ENCODE peak calls at places on chromosomes 6 and 20, in nine cellular contexts. V is osteocyte, F is progenitor cell of endocrine pancreas, R is prostate gland, A is transverse colon, B is adrenal gland, K is sigmoid colon, C is heart left ventricle, I is AG09309. J is an unnamed sample.

GRCh38 chr20:49687595-49688567 is 25.8 kb downstream of the B4GALT5 start:
- DNase-seq in V (no peak), F (no peak), R (no peak), A (no peak), B (no peak), K (no peak), C (no peak), I (no peak), J (no peak)

GRCh38 chr20:42380287-42380686 is 762.1 kb upstream of the CHD6 start:
- DNase-seq in V (no peak), F (no peak), R (no peak), A (no peak), B (no peak), K (no peak), C (no peak), I (no peak), J (no peak)

GRCh38 chr20:54178256-54178655 is 4.5 kb upstream of the CYP24A1 start:
- DNase-seq in V (no peak), F (no peak), R (no peak), A (no peak), B (no peak), K (no peak), C (no peak), I (no peak), J (no peak)

GRCh38 chr6:6313012-6313411 is 7.5 kb downstream of the F13A1 start:
- DNase-seq in V (no peak), F (no peak), R (no peak), A (no peak), B (no peak), K (no peak), C (no peak), I (no peak), J (no peak)

GRCh38 chr20:49880177-49880576 is 35.2 kb downstream of the SPATA2 start:
- DNase-seq in V (no peak), F (no peak), R (peak), A (no peak), B (no peak), K (no peak), C (no peak), I (no peak), J (no peak)

GRCh38 chr6:155765275-155766194 is 309.9 kb upstream of the NOX3 start:
- DNase-seq in V (no peak), F (no peak), R (no peak), A (no peak), B (no peak), K (no peak), C (no peak), I (no peak), J (no peak)

GRCh38 chr6:8939615-8940014 is 504.3 kb upstream of the SLC35B3 start:
- DNase-seq in V (no peak), F (no peak), R (no peak), A (no peak), B (no peak), K (no peak), C (no peak), I (no peak), J (no peak)

GRCh38 chr6:152680151-152680550 is 17.5 kb upstream of the MYCT1 start:
- DNase-seq in V (no peak), F (no peak), R (no peak), A (no peak), B (no peak), K (no peak), C (no peak), I (no peak), J (no peak)

GRCh38 chr20:9344080-9344920 is 170.1 kb upstream of the LAMP5 start:
- DNase-seq in V (no peak), F (no peak), R (no peak), A (no peak), B (peak), K (peak), C (peak), I (peak), J (no peak)

GRCh38 chr6:20632696-20633095 is 98.4 kb downstream of the CDKAL1 start:
- DNase-seq in V (no peak), F (no peak), R (no peak), A (no peak), B (no peak), K (no peak), C (no peak), I (no peak), J (no peak)

GRCh38 chr6:35139924-35140524 is 1.1 kb downstream of the TCP11 start:
- DNase-seq in V (no peak), F (no peak), R (peak), A (peak), B (peak), K (peak), C (peak), I (no peak), J (peak)

GRCh38 chr20:15619341-15619740 is 953.9 kb downstream of the KIF16B start:
- DNase-seq in V (no peak), F (no peak), R (no peak), A (no peak), B (no peak), K (no peak), C (no peak), I (no peak), J (no peak)

GRCh38 chr6:138307816-138308727 is 69.6 kb upstream of the SMIM28 start:
- DNase-seq in V (no peak), F (no peak), R (peak), A (peak), B (no peak), K (peak), C (peak), I (peak), J (no peak)

GRCh38 chr20:42714298-42715141 is 475.2 kb downstream of the PTPRT start:
- DNase-seq in V (no peak), F (no peak), R (no peak), A (no peak), B (no peak), K (no peak), C (no peak), I (no peak), J (no peak)

GRCh38 chr6:136761227-136761922 is 30.9 kb downstream of the MAP3K5 start:
- DNase-seq in V (no peak), F (no peak), R (peak), A (no peak), B (no peak), K (no peak), C (peak), I (no peak), J (no peak)

GRCh38 chr20:19692685-19693119 is 65.4 kb upstream of the RIN2 start:
- DNase-seq in V (peak), F (peak), R (peak), A (peak), B (peak), K (peak), C (peak), I (no peak), J (peak)

GRCh38 chr20:2871111-2871465 is 2.2 kb upstream of the PTPRA start:
- DNase-seq in V (no peak), F (no peak), R (no peak), A (no peak), B (no peak), K (peak), C (no peak), I (no peak), J (no peak)

GRCh38 chr6:24006246-24006645 is 119.8 kb upstream of the NRSN1 start:
- DNase-seq in V (no peak), F (no peak), R (no peak), A (no peak), B (no peak), K (no peak), C (no peak), I (no peak), J (no peak)

GRCh38 chr6:20173833-20174796 is 38.2 kb downstream of the MBOAT1 start:
- DNase-seq in V (no peak), F (no peak), R (no peak), A (no peak), B (no peak), K (no peak), C (no peak), I (no peak), J (no peak)

GRCh38 chr6:9412951-9413559 is 977.7 kb upstream of the SLC35B3 start:
- DNase-seq in V (no peak), F (no peak), R (no peak), A (peak), B (peak), K (no peak), C (no peak), I (no peak), J (peak)

GRCh38 chr20:37968726-37969401 is 64.4 kb downstream of the TTI1 start:
- DNase-seq in V (no peak), F (no peak), R (no peak), A (no peak), B (no peak), K (no peak), C (no peak), I (no peak), J (no peak)

GRCh38 chr6:111057074-111057752 is 30.1 kb upstream of the SLC16A10 start:
- DNase-seq in V (no peak), F (no peak), R (peak), A (peak), B (no peak), K (no peak), C (no peak), I (peak), J (peak)

GRCh38 chr20:53926428-53927028 is 143.9 kb downstream of the BCAS1 start:
- DNase-seq in V (no peak), F (no peak), R (no peak), A (peak), B (no peak), K (no peak), C (no peak), I (peak), J (peak)

GRCh38 chr6:129104131-129104530 is 221.2 kb downstream of the LAMA2 start:
- DNase-seq in V (no peak), F (no peak), R (no peak), A (no peak), B (no peak), K (no peak), C (no peak), I (peak), J (no peak)

GRCh38 chr6:30926644-30927043 is 5.3 kb downstream of the SFTA2 start:
- DNase-seq in V (no peak), F (no peak), R (no peak), A (peak), B (no peak), K (no peak), C (no peak), I (no peak), J (no peak)

GRCh38 chr6:85390775-85391174 is 59.1 kb upstream of the NT5E start:
- DNase-seq in V (no peak), F (no peak), R (no peak), A (no peak), B (no peak), K (no peak), C (no peak), I (no peak), J (no peak)

GRCh38 chr20:53914091-53914860 is 156.1 kb downstream of the BCAS1 start:
- DNase-seq in V (no peak), F (no peak), R (no peak), A (peak), B (no peak), K (no peak), C (no peak), I (peak), J (no peak)

GRCh38 chr20:51456511-51457280 is 85.8 kb downstream of the NFATC2 start:
- DNase-seq in V (peak), F (no peak), R (peak), A (peak), B (peak), K (peak), C (peak), I (peak), J (no peak)

GRCh38 chr6:130708338-130708737 is 118.9 kb upstream of the SMLR1 start:
- DNase-seq in V (no peak), F (no peak), R (peak), A (no peak), B (no peak), K (no peak), C (no peak), I (peak), J (no peak)

GRCh38 chr6:166520905-166521834 is 65.3 kb downstream of the RAMACL start:
- DNase-seq in V (no peak), F (no peak), R (no peak), A (no peak), B (no peak), K (no peak), C (no peak), I (no peak), J (no peak)

GRCh38 chr6:153553627-153554026 is 422.5 kb upstream of the RGS17 start:
- DNase-seq in V (no peak), F (no peak), R (no peak), A (no peak), B (no peak), K (no peak), C (no peak), I (no peak), J (no peak)

GRCh38 chr20:57426156-57426769 is 35.1 kb downstream of the RBM38 start:
- DNase-seq in V (no peak), F (no peak), R (no peak), A (no peak), B (no peak), K (no peak), C (no peak), I (no peak), J (no peak)

GRCh38 chr20:58188496-58188895 is 40.0 kb downstream of the ANKRD60 start:
- DNase-seq in V (no peak), F (no peak), R (no peak), A (no peak), B (no peak), K (no peak), C (no peak), I (no peak), J (no peak)

GRCh38 chr6:10256113-10256690 is 158.7 kb downstream of the TFAP2A start:
- DNase-seq in V (no peak), F (no peak), R (no peak), A (no peak), B (no peak), K (no peak), C (no peak), I (no peak), J (peak)

DNA sequence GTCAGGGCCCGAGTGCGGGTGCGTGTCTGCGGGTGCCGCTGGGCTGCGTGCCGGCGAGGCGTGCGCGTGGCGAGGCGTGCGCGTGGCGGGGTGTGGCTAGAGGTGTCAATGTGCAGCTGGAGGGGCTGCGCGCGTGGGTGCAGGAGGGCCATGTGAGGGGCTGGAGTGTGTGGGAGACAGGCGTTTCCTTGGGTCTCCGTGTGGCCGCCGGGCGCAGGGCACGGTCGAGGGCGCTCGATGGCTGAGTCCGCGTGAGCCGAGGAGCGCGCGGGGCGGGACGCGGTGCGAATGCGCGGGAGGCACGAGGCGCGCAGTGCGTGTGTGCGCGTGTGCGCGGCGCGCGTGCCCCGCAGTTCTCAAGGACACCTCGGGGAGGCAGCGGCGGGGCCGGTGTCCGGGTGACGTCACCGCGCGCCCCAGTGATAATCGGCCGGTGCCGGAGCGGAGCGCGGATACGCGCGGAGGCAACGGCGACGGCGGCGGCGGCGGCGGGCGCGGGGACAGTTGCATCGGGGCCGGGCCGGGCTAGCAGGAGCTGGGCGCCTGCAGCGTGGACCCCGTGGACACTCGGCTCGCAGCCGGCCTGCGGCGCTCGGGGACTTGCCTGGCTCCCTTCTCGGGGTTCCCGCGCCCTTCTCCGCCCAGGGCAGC is 38.7 kb downstream of the YTHDF1 start:
- DNase-seq in V (no peak), F (no peak), R (no peak), A (no peak), B (no peak), K (no peak), C (no peak), I (no peak), J (no peak)
- TF ChIP-seq CTCF in V (no peak), F (no peak), R (no peak), A (no peak), B (no peak), K (no peak), C (no peak), I (no peak), J (no peak)

DNA sequence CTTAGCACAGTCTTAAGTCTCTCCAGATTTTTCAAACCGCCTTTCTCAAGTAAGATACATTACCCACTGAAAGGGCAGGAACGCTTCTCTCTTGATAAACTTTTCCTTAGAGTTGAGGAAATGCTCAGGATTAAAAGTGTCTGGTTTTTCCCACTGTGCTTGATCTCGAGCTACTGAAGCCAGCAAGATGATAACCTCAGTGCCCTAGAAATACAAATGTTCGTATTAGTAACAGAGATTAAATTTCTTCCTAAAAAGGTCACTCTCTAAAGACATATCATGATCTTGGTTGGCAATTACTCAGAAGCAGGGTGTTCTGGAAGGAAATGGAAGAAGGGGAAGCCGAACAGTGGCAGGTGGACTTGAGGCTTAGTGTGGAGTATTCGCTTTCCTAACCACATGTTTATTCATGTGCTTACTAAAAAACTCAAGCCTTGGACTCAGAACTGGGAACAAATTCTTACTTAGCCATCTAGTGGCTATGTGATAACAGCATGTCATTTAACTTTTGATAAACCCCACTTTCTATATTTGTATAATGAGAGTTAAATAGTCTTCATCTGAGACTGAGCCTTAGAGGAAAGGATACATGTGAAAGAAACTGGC is 20.1 kb downstream of the C6orf141 start:
- DNase-seq in V (no peak), F (no peak), R (no peak), A (no peak), B (no peak), K (no peak), C (no peak), I (no peak), J (no peak)
- TF ChIP-seq CTCF in V (no peak), F (no peak), R (no peak), A (no peak), B (no peak), K (no peak), C (no peak), I (peak), J (no peak)

DNA sequence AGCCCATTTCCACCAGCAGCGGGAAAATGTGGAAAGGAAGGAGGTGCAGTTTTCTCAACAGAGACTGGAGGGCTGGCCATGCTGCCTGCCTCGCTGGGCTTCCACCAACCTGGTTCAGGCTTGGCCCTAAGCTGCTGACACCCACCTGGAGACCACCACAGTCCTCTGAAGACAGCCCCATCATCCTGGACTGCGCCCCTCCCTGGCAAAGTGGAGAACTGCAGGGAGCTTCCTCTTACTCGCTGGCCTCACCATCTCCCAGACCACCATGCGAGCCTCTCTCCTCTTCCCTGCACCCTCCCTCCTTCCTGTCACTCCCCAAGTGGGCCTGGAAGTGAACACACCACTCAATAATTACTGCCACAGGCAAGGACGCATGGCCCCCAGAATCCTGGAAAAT is 71.5 kb downstream of the PSMG4 start:
- DNase-seq in V (no peak), F (no peak), R (no peak), A (no peak), B (no peak), K (no peak), C (no peak), I (no peak), J (no peak)
- TF ChIP-seq CTCF in V (no peak), F (no peak), R (no peak), A (no peak), B (no peak), K (no peak), C (no peak), I (no peak), J (no peak)

DNA sequence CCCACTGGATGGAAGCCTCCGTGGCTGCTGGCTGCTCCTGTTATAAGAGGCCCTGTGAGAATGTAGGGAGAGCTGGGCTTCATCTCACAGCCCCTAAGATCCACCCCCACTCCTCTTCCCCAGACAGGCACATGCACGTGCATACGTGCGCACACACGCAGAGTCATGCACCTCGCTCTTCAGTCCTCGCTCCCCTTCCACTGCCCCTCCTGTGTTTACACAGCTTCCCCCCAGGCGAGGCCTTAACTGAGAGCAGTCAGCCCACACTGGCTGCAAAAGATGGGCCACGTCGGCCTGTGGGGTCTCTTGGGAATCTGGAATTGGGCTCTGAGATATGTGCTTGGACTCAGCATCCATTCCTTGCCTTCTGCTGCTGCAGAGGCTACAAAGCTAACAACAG is 35.2 kb upstream of the MLN start:
- DNase-seq in V (no peak), F (no peak), R (no peak), A (no peak), B (no peak), K (no peak), C (no peak), I (no peak), J (no peak)
- TF ChIP-seq CTCF in V (no peak), F (no peak), R (no peak), A (no peak), B (no peak), K (no peak), C (no peak), I (no peak), J (no peak)

GRCh38 chr6:169805242-169805838 is 53.9 kb downstream of the ERMARD start:
- DNase-seq in V (no peak), F (no peak), R (no peak), A (no peak), B (no peak), K (no peak), C (no peak), I (no peak), J (no peak)

GRCh38 chr6:169804427-169804826 is 53.0 kb downstream of the ERMARD start:
- DNase-seq in V (no peak), F (no peak), R (no peak), A (no peak), B (no peak), K (no peak), C (no peak), I (no peak), J (no peak)

GRCh38 chr6:169802790-169803189 is 51.4 kb downstream of the ERMARD start:
- DNase-seq in V (no peak), F (no peak), R (no peak), A (no peak), B (no peak), K (no peak), C (no peak), I (no peak), J (no peak)

GRCh38 chr6:169803291-169803811 is 51.9 kb downstream of the ERMARD start:
- DNase-seq in V (no peak), F (no peak), R (no peak), A (no peak), B (no peak), K (no peak), C (no peak), I (no peak), J (no peak)

DNA sequence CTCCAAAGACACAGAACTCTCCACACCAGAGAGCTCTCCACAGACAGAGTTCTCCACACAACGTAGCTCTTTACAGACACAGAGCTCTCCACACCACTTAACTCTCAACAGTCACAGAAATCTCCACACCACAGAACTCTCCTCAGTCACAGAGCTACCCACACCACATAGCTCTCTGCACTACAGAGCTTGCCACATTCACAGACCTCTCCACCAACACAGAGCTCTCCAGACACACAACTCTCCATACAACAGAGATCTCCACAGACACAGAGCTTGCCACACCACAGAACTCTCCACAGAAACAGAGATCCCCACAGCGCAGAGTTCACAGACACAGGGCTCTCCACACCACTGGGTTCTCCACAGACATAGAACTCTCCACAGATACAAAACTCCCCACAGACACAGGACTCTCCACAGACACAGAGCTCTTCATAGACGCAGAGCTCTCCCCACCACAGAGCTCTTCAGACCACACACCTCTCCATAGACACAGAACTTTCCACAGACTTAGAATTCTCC is 52.5 kb downstream of the ERMARD start:
- DNase-seq in V (no peak), F (no peak), R (no peak), A (no peak), B (no peak), K (no peak), C (no peak), I (no peak), J (no peak)
- TF ChIP-seq CTCF in V (no peak), F (no peak), R (no peak), A (no peak), B (no peak), K (no peak), C (no peak), I (no peak), J (no peak)

GRCh38 chr20:1374246-1374645 is 18.6 kb downstream of the FKBP1A start:
- DNase-seq in V (no peak), F (no peak), R (no peak), A (no peak), B (no peak), K (no peak), C (no peak), I (no peak), J (no peak)
- TF ChIP-seq CTCF in V (no peak), F (no peak), R (no peak), A (no peak), B (peak), K (no peak), C (peak), I (no peak), J (no peak)